ENCODE peak calls at places on chromosomes 13 and 19, in eight cellular contexts. One of them, this sample, is unnamed.

GRCh38 chr13:30577381-30577780 is 40.3 kb upstream of the USPL1 start:
- DNase-seq in breast epithelium: no peak
- DNase-seq in esophagus squamous epithelium: no peak
- DNase-seq in prostate gland: no peak
- DNase-seq in ovary: no peak
- DNase-seq in thyroid gland: no peak
- DNase-seq in Peyer's patch: no peak
- DNase-seq in upper lobe of left lung: no peak
- DNase-seq in this sample: no peak

GRCh38 chr19:1275260-1275975 is at the start of gene FAM174C:
- DNase-seq in prostate gland: peak
- DNase-seq in Peyer's patch: peak
- DNase-seq in ovary: peak
- DNase-seq in esophagus squamous epithelium: peak
- DNase-seq in thyroid gland: peak
- DNase-seq in upper lobe of left lung: peak
- DNase-seq in breast epithelium: peak
- DNase-seq in this sample: peak

GRCh38 chr19:1057185-1057857 is 9.6 kb upstream of the ARHGAP45 start:
- DNase-seq in upper lobe of left lung: no peak
- DNase-seq in Peyer's patch: no peak
- DNase-seq in prostate gland: no peak
- DNase-seq in esophagus squamous epithelium: no peak
- DNase-seq in breast epithelium: no peak
- DNase-seq in thyroid gland: no peak
- DNase-seq in ovary: no peak
- DNase-seq in this sample: no peak

GRCh38 chr19:12453495-12453894 is 12.7 kb upstream of the ZNF443 start:
- DNase-seq in breast epithelium: peak
- DNase-seq in upper lobe of left lung: no peak
- DNase-seq in esophagus squamous epithelium: no peak
- DNase-seq in prostate gland: peak
- DNase-seq in thyroid gland: peak
- DNase-seq in Peyer's patch: no peak
- DNase-seq in ovary: no peak
- DNase-seq in this sample: peak

GRCh38 chr19:19140476-19140875 is 2.2 kb upstream of the TMEM161A start:
- DNase-seq in Peyer's patch: no peak
- DNase-seq in thyroid gland: no peak
- DNase-seq in ovary: no peak
- DNase-seq in esophagus squamous epithelium: no peak
- DNase-seq in prostate gland: no peak
- DNase-seq in breast epithelium: no peak
- DNase-seq in upper lobe of left lung: no peak
- DNase-seq in this sample: no peak

GRCh38 chr19:31974290-31974689 is 371.1 kb upstream of the ZNF507 start:
- DNase-seq in esophagus squamous epithelium: no peak
- DNase-seq in prostate gland: no peak
- DNase-seq in upper lobe of left lung: no peak
- DNase-seq in Peyer's patch: no peak
- DNase-seq in breast epithelium: no peak
- DNase-seq in ovary: no peak
- DNase-seq in thyroid gland: no peak
- DNase-seq in this sample: no peak

GRCh38 chr13:26695891-26696311 is 64.7 kb downstream of the GPR12 start:
- DNase-seq in esophagus squamous epithelium: no peak
- DNase-seq in Peyer's patch: no peak
- DNase-seq in prostate gland: no peak
- DNase-seq in upper lobe of left lung: peak
- DNase-seq in breast epithelium: no peak
- DNase-seq in ovary: no peak
- DNase-seq in thyroid gland: no peak
- DNase-seq in this sample: no peak

GRCh38 chr19:57477191-57478008 is at the start of gene ZNF772:
- DNase-seq in esophagus squamous epithelium: peak
- DNase-seq in thyroid gland: peak
- DNase-seq in breast epithelium: peak
- DNase-seq in prostate gland: peak
- DNase-seq in ovary: peak
- DNase-seq in upper lobe of left lung: peak
- DNase-seq in Peyer's patch: peak
- DNase-seq in this sample: peak

GRCh38 chr19:11234486-11235075 is 4.8 kb upstream of the ANGPTL8 start:
- DNase-seq in prostate gland: no peak
- DNase-seq in upper lobe of left lung: no peak
- DNase-seq in Peyer's patch: no peak
- DNase-seq in thyroid gland: no peak
- DNase-seq in ovary: no peak
- DNase-seq in breast epithelium: no peak
- DNase-seq in esophagus squamous epithelium: no peak
- DNase-seq in this sample: no peak

GRCh38 chr19:14561249-14561648 is 10.6 kb downstream of the NDUFB7 start:
- DNase-seq in upper lobe of left lung: peak
- DNase-seq in thyroid gland: no peak
- DNase-seq in Peyer's patch: no peak
- DNase-seq in esophagus squamous epithelium: no peak
- DNase-seq in ovary: no peak
- DNase-seq in breast epithelium: no peak
- DNase-seq in prostate gland: no peak
- DNase-seq in this sample: no peak

GRCh38 chr13:114089341-114089740 is 43.1 kb downstream of the RASA3 start:
- DNase-seq in esophagus squamous epithelium: no peak
- DNase-seq in Peyer's patch: peak
- DNase-seq in upper lobe of left lung: peak
- DNase-seq in prostate gland: no peak
- DNase-seq in ovary: no peak
- DNase-seq in thyroid gland: no peak
- DNase-seq in breast epithelium: no peak
- DNase-seq in this sample: no peak

GRCh38 chr19:3898426-3898825 is 17.9 kb downstream of the ATCAY start:
- DNase-seq in esophagus squamous epithelium: no peak
- DNase-seq in upper lobe of left lung: no peak
- DNase-seq in breast epithelium: no peak
- DNase-seq in Peyer's patch: no peak
- DNase-seq in thyroid gland: no peak
- DNase-seq in ovary: no peak
- DNase-seq in prostate gland: no peak
- DNase-seq in this sample: no peak
- H3K4me3 ChIP-seq in esophagus squamous epithelium: no peak
- H3K4me3 ChIP-seq in upper lobe of left lung: no peak
- H3K4me3 ChIP-seq in breast epithelium: no peak
- H3K4me3 ChIP-seq in Peyer's patch: no peak
- H3K4me3 ChIP-seq in thyroid gland: no peak
- H3K4me3 ChIP-seq in ovary: no peak
- H3K4me3 ChIP-seq in prostate gland: no peak
- H3K4me3 ChIP-seq in this sample: no peak

GRCh38 chr19:38850976-38851621 is 1.3 kb upstream of the HNRNPL start:
- DNase-seq in prostate gland: no peak
- DNase-seq in esophagus squamous epithelium: no peak
- DNase-seq in upper lobe of left lung: peak
- DNase-seq in breast epithelium: no peak
- DNase-seq in ovary: peak
- DNase-seq in thyroid gland: peak
- DNase-seq in Peyer's patch: peak
- DNase-seq in this sample: peak

GRCh38 chr19:38849746-38850230 is at the start of gene HNRNPL:
- DNase-seq in ovary: peak
- DNase-seq in thyroid gland: no peak
- DNase-seq in esophagus squamous epithelium: peak
- DNase-seq in upper lobe of left lung: peak
- DNase-seq in Peyer's patch: peak
- DNase-seq in breast epithelium: no peak
- DNase-seq in prostate gland: no peak
- DNase-seq in this sample: no peak

GRCh38 chr19:38851622-38852230 is 1.9 kb upstream of the HNRNPL start:
- DNase-seq in Peyer's patch: peak
- DNase-seq in esophagus squamous epithelium: peak
- DNase-seq in thyroid gland: peak
- DNase-seq in ovary: peak
- DNase-seq in breast epithelium: peak
- DNase-seq in upper lobe of left lung: peak
- DNase-seq in prostate gland: peak
- DNase-seq in this sample: peak

GRCh38 chr19:38849147-38849745 is 540 bp downstream of the HNRNPL start:
- DNase-seq in ovary: peak
- DNase-seq in thyroid gland: peak
- DNase-seq in esophagus squamous epithelium: peak
- DNase-seq in Peyer's patch: peak
- DNase-seq in breast epithelium: peak
- DNase-seq in upper lobe of left lung: peak
- DNase-seq in prostate gland: peak
- DNase-seq in this sample: peak

GRCh38 chr19:38850231-38850975 is 617 bp upstream of the HNRNPL start:
- DNase-seq in ovary: peak
- DNase-seq in esophagus squamous epithelium: peak
- DNase-seq in Peyer's patch: peak
- DNase-seq in breast epithelium: peak
- DNase-seq in prostate gland: peak
- DNase-seq in upper lobe of left lung: peak
- DNase-seq in thyroid gland: peak
- DNase-seq in this sample: peak
- TF ChIP-seq POLR2A in ovary: peak
- TF ChIP-seq POLR2A in esophagus squamous epithelium: peak
- TF ChIP-seq POLR2A in Peyer's patch: peak
- TF ChIP-seq POLR2A in breast epithelium: peak
- TF ChIP-seq POLR2A in prostate gland: peak
- TF ChIP-seq POLR2A in upper lobe of left lung: peak
- TF ChIP-seq POLR2A in thyroid gland: peak
- TF ChIP-seq POLR2A in this sample: no peak

GRCh38 chr13:98774776-98775175 is 22.3 kb upstream of the SLC15A1 start:
- DNase-seq in thyroid gland: no peak
- DNase-seq in upper lobe of left lung: no peak
- DNase-seq in esophagus squamous epithelium: no peak
- DNase-seq in prostate gland: no peak
- DNase-seq in breast epithelium: no peak
- DNase-seq in ovary: no peak
- DNase-seq in Peyer's patch: no peak
- DNase-seq in this sample: peak

GRCh38 chr13:98773053-98773452 is 20.6 kb upstream of the SLC15A1 start:
- DNase-seq in prostate gland: no peak
- DNase-seq in ovary: no peak
- DNase-seq in upper lobe of left lung: peak
- DNase-seq in thyroid gland: no peak
- DNase-seq in Peyer's patch: no peak
- DNase-seq in breast epithelium: no peak
- DNase-seq in esophagus squamous epithelium: no peak
- DNase-seq in this sample: no peak

GRCh38 chr13:98773921-98774320 is 21.4 kb upstream of the SLC15A1 start:
- DNase-seq in breast epithelium: no peak
- DNase-seq in Peyer's patch: no peak
- DNase-seq in thyroid gland: no peak
- DNase-seq in esophagus squamous epithelium: no peak
- DNase-seq in prostate gland: no peak
- DNase-seq in upper lobe of left lung: peak
- DNase-seq in ovary: no peak
- DNase-seq in this sample: peak

GRCh38 chr13:98775844-98776598 is 23.5 kb upstream of the SLC15A1 start:
- DNase-seq in upper lobe of left lung: peak
- DNase-seq in prostate gland: no peak
- DNase-seq in ovary: no peak
- DNase-seq in breast epithelium: no peak
- DNase-seq in esophagus squamous epithelium: no peak
- DNase-seq in Peyer's patch: peak
- DNase-seq in thyroid gland: no peak
- DNase-seq in this sample: peak

DNA sequence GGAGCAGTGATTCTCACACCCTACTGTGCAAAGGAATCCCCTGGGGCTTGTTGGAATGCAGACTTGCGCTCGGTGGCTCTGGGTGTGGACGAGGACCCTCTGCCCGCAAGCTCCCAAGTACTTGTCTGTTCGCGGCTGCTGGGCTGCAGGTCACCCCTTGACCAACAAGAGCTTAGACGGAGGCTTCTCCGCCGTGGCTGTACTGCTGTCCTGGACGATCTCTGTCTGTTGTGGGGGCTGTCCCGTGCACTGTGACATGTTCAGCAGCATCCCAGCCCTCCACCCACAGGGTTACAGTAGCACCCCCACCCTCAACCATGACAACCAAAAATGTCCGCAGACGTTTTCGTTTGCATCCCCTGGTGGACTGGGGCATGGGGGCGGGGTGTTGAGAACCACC is 22.9 kb upstream of the SLC15A1 start:
- DNase-seq in Peyer's patch: no peak
- DNase-seq in upper lobe of left lung: no peak
- DNase-seq in prostate gland: no peak
- DNase-seq in ovary: no peak
- DNase-seq in breast epithelium: no peak
- DNase-seq in esophagus squamous epithelium: no peak
- DNase-seq in thyroid gland: no peak
- DNase-seq in this sample: no peak
- H3K4me3 ChIP-seq in Peyer's patch: no peak
- H3K4me3 ChIP-seq in upper lobe of left lung: no peak
- H3K4me3 ChIP-seq in prostate gland: no peak
- H3K4me3 ChIP-seq in ovary: no peak
- H3K4me3 ChIP-seq in breast epithelium: no peak
- H3K4me3 ChIP-seq in esophagus squamous epithelium: no peak
- H3K4me3 ChIP-seq in thyroid gland: no peak
- H3K4me3 ChIP-seq in this sample: no peak

GRCh38 chr19:45469132-45469834 is 1.5 kb downstream of the FOSB start:
- DNase-seq in thyroid gland: peak
- DNase-seq in upper lobe of left lung: peak
- DNase-seq in breast epithelium: peak
- DNase-seq in esophagus squamous epithelium: peak
- DNase-seq in Peyer's patch: peak
- DNase-seq in prostate gland: peak
- DNase-seq in ovary: peak
- DNase-seq in this sample: peak
- TF ChIP-seq POLR2A in thyroid gland: peak
- TF ChIP-seq POLR2A in upper lobe of left lung: peak
- TF ChIP-seq POLR2A in breast epithelium: peak
- TF ChIP-seq POLR2A in esophagus squamous epithelium: peak
- TF ChIP-seq POLR2A in Peyer's patch: peak
- TF ChIP-seq POLR2A in prostate gland: peak
- TF ChIP-seq POLR2A in ovary: peak
- TF ChIP-seq POLR2A in this sample: no peak

This sample was measured in lower leg skin.